ENCODE peak calls at places on chromosomes 16 and 17, in ten cellular contexts. One of them, this sample, is unnamed.

GRCh38 chr16:46848768-46849764 is 18.1 kb upstream of the C16orf87 start:
- DNase-seq in GM12865: no peak
- DNase-seq in prostate gland: no peak
- DNase-seq in IMR-90: no peak
- DNase-seq in HCT116: no peak
- DNase-seq in fibroblast of lung: no peak
- DNase-seq in breast epithelium: no peak
- DNase-seq in mammary epithelial cell: no peak
- DNase-seq in adrenal gland: no peak
- DNase-seq in left ventricle myocardium inferior: no peak
- DNase-seq in this sample: no peak

GRCh38 chr16:4718466-4718865 is 15.6 kb downstream of the ANKS3 start:
- DNase-seq in prostate gland: no peak
- DNase-seq in GM12865: no peak
- DNase-seq in mammary epithelial cell: no peak
- DNase-seq in IMR-90: no peak
- DNase-seq in breast epithelium: no peak
- DNase-seq in HCT116: no peak
- DNase-seq in left ventricle myocardium inferior: no peak
- DNase-seq in fibroblast of lung: no peak
- DNase-seq in adrenal gland: no peak
- DNase-seq in this sample: no peak

GRCh38 chr17:67377727-67378443 is 804 bp downstream of the PITPNC1 start:
- DNase-seq in mammary epithelial cell: peak; percentile 32
- DNase-seq in adrenal gland: peak; percentile 67
- DNase-seq in GM12865: peak; percentile 66
- DNase-seq in HCT116: no peak
- DNase-seq in fibroblast of lung: peak; percentile 40
- DNase-seq in IMR-90: peak; percentile 35
- DNase-seq in breast epithelium: peak; percentile 59
- DNase-seq in prostate gland: peak; percentile 41
- DNase-seq in left ventricle myocardium inferior: peak; percentile 60
- DNase-seq in this sample: peak; percentile 43

GRCh38 chr17:82278786-82279379 is 5.4 kb upstream of the CSNK1D start:
- DNase-seq in fibroblast of lung: no peak
- DNase-seq in GM12865: no peak
- DNase-seq in prostate gland: no peak
- DNase-seq in IMR-90: no peak
- DNase-seq in HCT116: no peak
- DNase-seq in left ventricle myocardium inferior: no peak
- DNase-seq in breast epithelium: no peak
- DNase-seq in adrenal gland: no peak
- DNase-seq in mammary epithelial cell: no peak
- DNase-seq in this sample: no peak

GRCh38 chr17:76238847-76239537 is 1.3 kb downstream of the RNF157 start:
- DNase-seq in adrenal gland: peak; percentile 48
- DNase-seq in GM12865: peak; percentile 64
- DNase-seq in mammary epithelial cell: no peak
- DNase-seq in fibroblast of lung: no peak
- DNase-seq in breast epithelium: no peak
- DNase-seq in IMR-90: no peak
- DNase-seq in prostate gland: no peak
- DNase-seq in HCT116: no peak
- DNase-seq in left ventricle myocardium inferior: no peak
- DNase-seq in this sample: no peak

GRCh38 chr17:67600408-67600807 is 117.3 kb upstream of the NOL11 start:
- DNase-seq in GM12865: no peak
- DNase-seq in IMR-90: no peak
- DNase-seq in left ventricle myocardium inferior: no peak
- DNase-seq in prostate gland: no peak
- DNase-seq in adrenal gland: no peak
- DNase-seq in breast epithelium: no peak
- DNase-seq in fibroblast of lung: no peak
- DNase-seq in HCT116: no peak
- DNase-seq in mammary epithelial cell: no peak
- DNase-seq in this sample: no peak

GRCh38 chr16:19717319-19717718 is 708 bp downstream of the KNOP1 start:
- DNase-seq in prostate gland: no peak
- DNase-seq in HCT116: no peak
- DNase-seq in GM12865: peak; percentile 23
- DNase-seq in breast epithelium: no peak
- DNase-seq in mammary epithelial cell: no peak
- DNase-seq in adrenal gland: no peak
- DNase-seq in fibroblast of lung: no peak
- DNase-seq in IMR-90: peak; percentile 8
- DNase-seq in left ventricle myocardium inferior: no peak
- DNase-seq in this sample: no peak

GRCh38 chr16:81457326-81458133 is 12.9 kb downstream of the CMIP start:
- DNase-seq in adrenal gland: peak; percentile 74
- DNase-seq in breast epithelium: no peak
- DNase-seq in fibroblast of lung: peak; percentile 75
- DNase-seq in prostate gland: no peak
- DNase-seq in left ventricle myocardium inferior: no peak
- DNase-seq in IMR-90: peak; percentile 76
- DNase-seq in HCT116: peak; percentile 16
- DNase-seq in mammary epithelial cell: peak; percentile 45
- DNase-seq in GM12865: no peak
- DNase-seq in this sample: peak; percentile 60

DNA sequence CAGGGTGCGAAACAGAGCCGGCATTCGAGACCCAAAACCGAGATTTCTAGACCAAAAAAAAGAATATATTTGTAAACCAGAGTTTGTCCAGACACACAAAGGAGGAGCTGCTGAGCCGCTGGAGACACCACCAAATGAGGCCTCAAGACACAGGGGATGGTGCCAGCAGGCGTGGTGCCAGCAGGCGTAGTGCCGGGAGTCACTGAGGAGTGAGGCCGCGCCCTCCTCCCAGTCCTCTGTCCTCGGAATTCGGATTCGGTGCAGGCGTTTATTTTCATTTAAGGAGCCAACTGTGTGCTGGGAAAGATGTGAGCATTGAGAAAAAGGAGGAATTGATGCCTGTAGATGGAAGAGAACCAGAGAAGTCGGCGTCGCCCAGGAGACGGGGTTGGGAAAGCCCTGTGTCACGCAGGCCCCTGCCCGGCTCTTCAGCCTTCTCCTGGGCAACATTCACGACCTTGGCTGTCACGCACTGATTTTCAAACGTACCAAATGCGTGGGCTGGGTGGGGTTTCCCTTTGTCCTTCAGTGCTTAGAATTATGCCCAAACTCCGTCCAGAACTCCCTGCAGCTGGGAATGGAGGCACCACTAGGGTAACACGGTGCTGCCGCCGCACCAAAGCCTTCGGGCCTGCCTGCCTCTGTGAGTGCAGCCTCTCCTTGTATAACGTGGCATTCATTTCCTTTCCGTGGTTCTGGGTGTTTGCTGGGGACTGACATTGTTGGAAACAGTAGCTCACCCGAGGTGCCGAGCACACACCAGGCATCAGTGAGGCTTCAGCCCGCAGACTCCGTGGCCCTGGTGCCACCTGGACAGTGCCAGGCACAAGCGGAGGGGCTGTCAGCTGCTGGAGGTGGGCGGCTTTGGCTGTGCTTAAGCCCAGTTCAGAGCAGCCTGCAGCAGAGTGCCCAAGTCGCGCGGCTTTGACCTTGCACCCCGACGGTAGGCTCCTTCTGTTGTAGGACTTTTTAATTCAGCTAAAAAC is 49.0 kb upstream of the CHMP6 start:
- DNase-seq in adrenal gland: peak; percentile 96
- DNase-seq in left ventricle myocardium inferior: peak; percentile 95
- DNase-seq in IMR-90: peak; percentile 82
- DNase-seq in prostate gland: peak; percentile 68
- DNase-seq in GM12865: no peak
- DNase-seq in breast epithelium: peak; percentile 91
- DNase-seq in mammary epithelial cell: no peak
- DNase-seq in fibroblast of lung: peak; percentile 97
- DNase-seq in HCT116: no peak
- DNase-seq in this sample: peak; percentile 96
- TF ChIP-seq CTCF in adrenal gland: no peak
- TF ChIP-seq CTCF in left ventricle myocardium inferior: peak; percentile 37
- TF ChIP-seq CTCF in IMR-90: peak; percentile 13
- TF ChIP-seq CTCF in prostate gland: no peak
- TF ChIP-seq CTCF in GM12865: no peak
- TF ChIP-seq CTCF in breast epithelium: no peak
- TF ChIP-seq CTCF in mammary epithelial cell: no peak
- TF ChIP-seq CTCF in fibroblast of lung: peak; percentile 46
- TF ChIP-seq CTCF in HCT116: no peak
- TF ChIP-seq CTCF in this sample: peak; percentile 20

DNA sequence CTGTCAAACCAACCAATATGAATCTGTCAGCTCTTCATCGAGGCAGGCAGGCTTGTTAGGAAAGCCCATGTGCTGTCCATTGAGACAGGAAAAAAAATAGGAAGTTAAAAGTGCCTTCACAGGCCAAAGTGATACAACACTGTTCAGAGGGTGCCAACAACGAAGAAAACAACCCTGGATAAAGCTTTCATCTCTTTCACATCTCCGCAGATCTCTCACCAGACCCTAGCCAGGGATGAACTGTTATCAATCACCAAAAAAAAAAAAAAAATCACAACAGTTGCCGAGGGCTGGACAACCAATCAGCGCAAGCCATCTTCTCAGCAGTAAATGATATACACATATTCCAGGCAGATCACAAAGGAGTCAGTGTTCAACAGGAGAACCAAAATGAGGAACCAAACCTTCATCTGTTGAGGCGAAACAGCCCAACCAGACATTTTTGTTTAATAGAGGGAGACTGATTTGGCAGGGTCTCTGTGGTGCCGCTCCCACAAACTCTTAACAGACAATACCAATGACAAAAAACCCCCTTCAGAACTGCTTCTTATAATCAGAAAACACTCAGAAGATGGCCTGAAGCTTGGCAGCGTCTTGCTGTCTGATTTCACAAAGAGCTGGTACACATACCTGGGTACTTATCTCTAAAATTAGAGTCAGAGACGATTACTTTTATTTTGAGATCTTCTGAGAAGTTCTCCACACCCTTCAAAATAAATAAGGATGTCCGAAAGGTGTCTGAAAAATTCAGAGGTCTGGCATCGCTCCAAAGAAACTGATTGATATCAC is 1.9 kb downstream of the MAP3K14 start:
- DNase-seq in mammary epithelial cell: no peak
- DNase-seq in HCT116: no peak
- DNase-seq in breast epithelium: no peak
- DNase-seq in prostate gland: no peak
- DNase-seq in GM12865: peak; percentile 75
- DNase-seq in left ventricle myocardium inferior: no peak
- DNase-seq in adrenal gland: no peak
- DNase-seq in IMR-90: peak; percentile 46
- DNase-seq in fibroblast of lung: no peak
- DNase-seq in this sample: no peak
- H3K4me3 ChIP-seq in mammary epithelial cell: peak overlapping the region; percentile 80
- H3K4me3 ChIP-seq in HCT116: peak overlapping the region; percentile 75
- H3K4me3 ChIP-seq in breast epithelium: peak overlapping the region; percentile 68
- H3K4me3 ChIP-seq in prostate gland: no peak overlapping the region
- H3K4me3 ChIP-seq in GM12865: peak overlapping the region; percentile 66
- H3K4me3 ChIP-seq in left ventricle myocardium inferior: peak overlapping the region; percentile 90
- H3K4me3 ChIP-seq in adrenal gland: peak overlapping the region; percentile 94
- H3K4me3 ChIP-seq in IMR-90: peak overlapping the region; percentile 95
- H3K4me3 ChIP-seq in fibroblast of lung: peak overlapping the region; percentile 73
- H3K4me3 ChIP-seq in this sample: peak overlapping the region; percentile 81

GRCh38 chr17:58692239-58693055 is at the start of gene RAD51C:
- DNase-seq in HCT116: peak; percentile 93
- DNase-seq in breast epithelium: peak; percentile 67
- DNase-seq in GM12865: peak; percentile 95
- DNase-seq in IMR-90: peak; percentile 83
- DNase-seq in fibroblast of lung: peak; percentile 83
- DNase-seq in adrenal gland: peak; percentile 92
- DNase-seq in mammary epithelial cell: peak; percentile 81
- DNase-seq in left ventricle myocardium inferior: peak; percentile 86
- DNase-seq in prostate gland: peak; percentile 65
- DNase-seq in this sample: peak; percentile 91

GRCh38 chr17:58693208-58693607 is 806 bp downstream of the RAD51C start:
- DNase-seq in HCT116: no peak
- DNase-seq in breast epithelium: no peak
- DNase-seq in adrenal gland: peak; percentile 48
- DNase-seq in prostate gland: no peak
- DNase-seq in left ventricle myocardium inferior: no peak
- DNase-seq in IMR-90: no peak
- DNase-seq in fibroblast of lung: peak; percentile 12
- DNase-seq in mammary epithelial cell: peak; percentile 33
- DNase-seq in GM12865: peak; percentile 9
- DNase-seq in this sample: peak; percentile 12

GRCh38 chr17:58694826-58695225 is 2.4 kb downstream of the RAD51C start:
- DNase-seq in left ventricle myocardium inferior: no peak
- DNase-seq in adrenal gland: no peak
- DNase-seq in mammary epithelial cell: no peak
- DNase-seq in IMR-90: no peak
- DNase-seq in HCT116: no peak
- DNase-seq in prostate gland: no peak
- DNase-seq in GM12865: no peak
- DNase-seq in fibroblast of lung: no peak
- DNase-seq in breast epithelium: no peak
- DNase-seq in this sample: no peak

GRCh38 chr17:58693751-58694150 is 1.3 kb downstream of the RAD51C start:
- DNase-seq in adrenal gland: no peak
- DNase-seq in breast epithelium: no peak
- DNase-seq in mammary epithelial cell: no peak
- DNase-seq in prostate gland: no peak
- DNase-seq in GM12865: no peak
- DNase-seq in IMR-90: no peak
- DNase-seq in left ventricle myocardium inferior: no peak
- DNase-seq in HCT116: no peak
- DNase-seq in fibroblast of lung: no peak
- DNase-seq in this sample: no peak

GRCh38 chr17:58694302-58694701 is 1.9 kb downstream of the RAD51C start:
- DNase-seq in breast epithelium: no peak
- DNase-seq in mammary epithelial cell: no peak
- DNase-seq in fibroblast of lung: no peak
- DNase-seq in GM12865: no peak
- DNase-seq in HCT116: no peak
- DNase-seq in adrenal gland: peak; percentile 23
- DNase-seq in left ventricle myocardium inferior: no peak
- DNase-seq in IMR-90: no peak
- DNase-seq in prostate gland: no peak
- DNase-seq in this sample: no peak
- TF ChIP-seq CTCF in breast epithelium: no peak
- TF ChIP-seq CTCF in mammary epithelial cell: no peak
- TF ChIP-seq CTCF in fibroblast of lung: no peak
- TF ChIP-seq CTCF in GM12865: no peak
- TF ChIP-seq CTCF in HCT116: no peak
- TF ChIP-seq CTCF in adrenal gland: no peak
- TF ChIP-seq CTCF in left ventricle myocardium inferior: no peak
- TF ChIP-seq CTCF in IMR-90: no peak
- TF ChIP-seq CTCF in prostate gland: no peak
- TF ChIP-seq CTCF in this sample: no peak

GRCh38 chr16:12532871-12533610 is 270.6 kb downstream of the CPPED1 start:
- DNase-seq in breast epithelium: no peak
- DNase-seq in adrenal gland: no peak
- DNase-seq in prostate gland: no peak
- DNase-seq in HCT116: no peak
- DNase-seq in IMR-90: no peak
- DNase-seq in left ventricle myocardium inferior: no peak
- DNase-seq in GM12865: no peak
- DNase-seq in fibroblast of lung: no peak
- DNase-seq in mammary epithelial cell: no peak
- DNase-seq in this sample: no peak

GRCh38 chr16:12527077-12527476 is 276.6 kb downstream of the CPPED1 start:
- DNase-seq in left ventricle myocardium inferior: no peak
- DNase-seq in prostate gland: no peak
- DNase-seq in adrenal gland: no peak
- DNase-seq in HCT116: no peak
- DNase-seq in IMR-90: no peak
- DNase-seq in GM12865: no peak
- DNase-seq in breast epithelium: no peak
- DNase-seq in fibroblast of lung: no peak
- DNase-seq in mammary epithelial cell: no peak
- DNase-seq in this sample: no peak

GRCh38 chr16:12531937-12532336 is 271.8 kb downstream of the CPPED1 start:
- DNase-seq in breast epithelium: no peak
- DNase-seq in HCT116: no peak
- DNase-seq in left ventricle myocardium inferior: no peak
- DNase-seq in adrenal gland: no peak
- DNase-seq in mammary epithelial cell: no peak
- DNase-seq in IMR-90: peak; percentile 51
- DNase-seq in fibroblast of lung: no peak
- DNase-seq in prostate gland: no peak
- DNase-seq in GM12865: no peak
- DNase-seq in this sample: peak; percentile 20

GRCh38 chr16:12529582-12529981 is 274.1 kb downstream of the CPPED1 start:
- DNase-seq in HCT116: no peak
- DNase-seq in mammary epithelial cell: no peak
- DNase-seq in fibroblast of lung: no peak
- DNase-seq in adrenal gland: no peak
- DNase-seq in prostate gland: no peak
- DNase-seq in breast epithelium: no peak
- DNase-seq in GM12865: no peak
- DNase-seq in left ventricle myocardium inferior: no peak
- DNase-seq in IMR-90: no peak
- DNase-seq in this sample: no peak

GRCh38 chr16:12530291-12530690 is 273.4 kb downstream of the CPPED1 start:
- DNase-seq in breast epithelium: no peak
- DNase-seq in mammary epithelial cell: no peak
- DNase-seq in adrenal gland: no peak
- DNase-seq in IMR-90: no peak
- DNase-seq in GM12865: no peak
- DNase-seq in fibroblast of lung: no peak
- DNase-seq in left ventricle myocardium inferior: no peak
- DNase-seq in prostate gland: no peak
- DNase-seq in HCT116: no peak
- DNase-seq in this sample: no peak
- H3K4me3 ChIP-seq in breast epithelium: no peak overlapping the region
- H3K4me3 ChIP-seq in mammary epithelial cell: no peak overlapping the region
- H3K4me3 ChIP-seq in adrenal gland: no peak overlapping the region
- H3K4me3 ChIP-seq in IMR-90: no peak overlapping the region
- H3K4me3 ChIP-seq in GM12865: no peak overlapping the region
- H3K4me3 ChIP-seq in fibroblast of lung: no peak overlapping the region
- H3K4me3 ChIP-seq in left ventricle myocardium inferior: no peak overlapping the region
- H3K4me3 ChIP-seq in prostate gland: no peak overlapping the region
- H3K4me3 ChIP-seq in HCT116: no peak overlapping the region
- H3K4me3 ChIP-seq in this sample: no peak overlapping the region

This sample was measured in cardiac fibroblast.